ENCODE peak calls at places on chromosomes 6 and 20, in eight cellular contexts. Z, S, I, V, B, Y, T and O are unnamed samples.

GRCh38 chr6:27514906-27515495 is 42.1 kb upstream of the ZNF184 start:
- DNase-seq in Z (no peak), S (no peak), I (no peak), V (no peak), B (no peak), Y (no peak), T (no peak), O (no peak)

GRCh38 chr6:80151641-80152040 is 45.2 kb downstream of the BCKDHB start:
- DNase-seq in Z (peak), S (no peak), I (no peak), V (no peak), B (no peak), Y (no peak), T (no peak), O (no peak)

GRCh38 chr6:113599444-113599843 is 257.7 kb upstream of the MARCKS start:
- DNase-seq in Z (no peak), S (no peak), I (no peak), V (no peak), B (no peak), Y (no peak), T (no peak), O (no peak)

GRCh38 chr6:136345145-136345544 is 55.5 kb upstream of the BCLAF1 start:
- DNase-seq in Z (no peak), S (no peak), I (no peak), V (no peak), B (no peak), Y (no peak), T (no peak), O (no peak)

GRCh38 chr6:42482126-42482525 is 30.4 kb upstream of the TRERF1 start:
- DNase-seq in Z (no peak), S (no peak), I (no peak), V (no peak), B (no peak), Y (no peak), T (no peak), O (no peak)

GRCh38 chr20:44536139-44536538 is 14.3 kb upstream of the SERINC3 start:
- DNase-seq in Z (no peak), S (no peak), I (no peak), V (no peak), B (peak), Y (no peak), T (no peak), O (no peak)

GRCh38 chr20:38866265-38867061 is 59.8 kb upstream of the FAM83D start:
- DNase-seq in Z (no peak), S (no peak), I (no peak), V (no peak), B (no peak), Y (no peak), T (no peak), O (no peak)

GRCh38 chr6:132410840-132411239 is 9.6 kb upstream of the MOXD1 start:
- DNase-seq in Z (no peak), S (peak), I (no peak), V (no peak), B (no peak), Y (no peak), T (no peak), O (no peak)

GRCh38 chr6:20404641-20405032 is 3.0 kb downstream of the E2F3 start:
- DNase-seq in Z (peak), S (peak), I (peak), V (peak), B (peak), Y (peak), T (peak), O (no peak)

GRCh38 chr6:159866286-159867247 is 24.2 kb upstream of the MAS1 start:
- DNase-seq in Z (no peak), S (no peak), I (no peak), V (no peak), B (no peak), Y (no peak), T (no peak), O (no peak)

GRCh38 chr20:57388953-57389694 is 2.1 kb upstream of the RBM38 start:
- DNase-seq in Z (peak), S (peak), I (peak), V (peak), B (peak), Y (peak), T (peak), O (no peak)

GRCh38 chr6:166815629-166816028 is 140.7 kb downstream of the RNASET2 start:
- DNase-seq in Z (no peak), S (no peak), I (no peak), V (peak), B (no peak), Y (no peak), T (no peak), O (no peak)

GRCh38 chr20:5510446-5510845 is 193.7 kb upstream of the PROKR2 start:
- DNase-seq in Z (no peak), S (no peak), I (no peak), V (peak), B (no peak), Y (no peak), T (peak), O (no peak)

GRCh38 chr20:63980317-63980805 is 571 bp upstream of the PRPF6 start:
- DNase-seq in Z (no peak), S (no peak), I (no peak), V (no peak), B (no peak), Y (no peak), T (no peak), O (no peak)